ENCODE peak calls at places on chromosomes 1 and 21, in six cellular contexts. A, K, X, U, N and G are unnamed samples.
A peak's percentile ranks its signal among the peaks of the same experiment; 100 is the strongest.

GRCh38 chr21:31115249-31115648 is 77.0 kb upstream of the KRTAP19-8 start:
- DNase-seq in A (no peak), K (peak; percentile 85), X (no peak), U (no peak), N (no peak), G (no peak)

GRCh38 chr1:200628223-200628868 is 7.8 kb upstream of the KIF14 start:
- DNase-seq in A (no peak), K (no peak), X (no peak), U (peak; percentile 50), N (no peak), G (no peak)

GRCh38 chr1:108512239-108513071 is 47.4 kb upstream of the EEIG2 start:
- DNase-seq in A (peak; percentile 50), K (peak; percentile 61), X (no peak), U (peak; percentile 59), N (no peak), G (no peak)

GRCh38 chr21:45920824-45921600 is 60.6 kb upstream of the COL6A1 start:
- DNase-seq in A (peak; percentile 84), K (no peak), X (no peak), U (no peak), N (no peak), G (no peak)

GRCh38 chr1:204480515-204480914 is 14.1 kb downstream of the PIK3C2B start:
- DNase-seq in A (no peak), K (no peak), X (no peak), U (peak; percentile 84), N (no peak), G (peak; percentile 54)

GRCh38 chr21:44432841-44433790 is 22.2 kb upstream of the LRRC3 start:
- DNase-seq in A (no peak), K (no peak), X (no peak), U (no peak), N (peak; percentile 2), G (no peak)

GRCh38 chr1:7940745-7941436 is at the start of gene TNFRSF9:
- DNase-seq in A (peak; percentile 54), K (peak; percentile 38), X (no peak), U (no peak), N (no peak), G (no peak)

GRCh38 chr1:1351511-1352427 is 2.6 kb upstream of the DVL1 start:
- DNase-seq in A (peak; percentile 38), K (no peak), X (no peak), U (no peak), N (peak; percentile 25), G (peak; percentile 70)

GRCh38 chr21:34351786-34352241 is 12.0 kb upstream of the KCNE2 start:
- DNase-seq in A (peak; percentile 26), K (peak; percentile 61), X (peak; percentile 32), U (peak; percentile 76), N (peak; percentile 50), G (peak; percentile 61)

GRCh38 chr1:145964328-145965118 is at the start of the genes ANKRD34A and POLR3GL:
- DNase-seq in A (peak; percentile 89), K (peak; percentile 99), X (peak; percentile 95), U (peak; percentile 95), N (peak; percentile 98), G (peak; percentile 100)

GRCh38 chr1:151485685-151486255 is 25.4 kb upstream of the CGN start:
- DNase-seq in A (peak; percentile 27), K (no peak), X (no peak), U (no peak), N (no peak), G (peak; percentile 43)

GRCh38 chr1:1144122-1144842 is 28.4 kb upstream of the C1orf159 start:
- DNase-seq in A (no peak), K (no peak), X (no peak), U (peak; percentile 85), N (no peak), G (no peak)

GRCh38 chr21:42652527-42653491 is 612 bp upstream of the PDE9A start:
- DNase-seq in A (peak; percentile 31), K (peak; percentile 41), X (no peak), U (no peak), N (peak; percentile 63), G (peak; percentile 98)

GRCh38 chr1:64623750-64624445 is 121.0 kb upstream of the RAVER2 start:
- DNase-seq in A (peak; percentile 41), K (peak; percentile 89), X (no peak), U (no peak), N (no peak), G (no peak)

GRCh38 chr21:45615145-45615711 is 28.3 kb upstream of the PCBP3 start:
- DNase-seq in A (peak; percentile 31), K (peak; percentile 41), X (no peak), U (peak; percentile 18), N (no peak), G (no peak)

GRCh38 chr1:11178021-11179015 is 10.8 kb upstream of the ANGPTL7 start:
- DNase-seq in A (peak; percentile 28), K (peak; percentile 27), X (no peak), U (no peak), N (no peak), G (no peak)

GRCh38 chr1:25619101-25619890 is 2.7 kb downstream of the MAN1C1 start:
- DNase-seq in A (peak; percentile 14), K (peak; percentile 19), X (no peak), U (peak; percentile 66), N (peak; percentile 45), G (peak; percentile 91)

GRCh38 chr1:157700305-157700704 is 264 bp downstream of the FCRL3 start:
- DNase-seq in A (no peak), K (no peak), X (no peak), U (peak; percentile 34), N (no peak), G (no peak)

GRCh38 chr1:101022294-101022693 is 3.3 kb downstream of the DPH5 start:
- DNase-seq in A (peak; percentile 77), K (peak; percentile 32), X (peak; percentile 25), U (no peak), N (no peak), G (no peak)

GRCh38 chr21:26814374-26814773 is 30.8 kb downstream of the ADAMTS1 start:
- DNase-seq in A (peak; percentile 61), K (no peak), X (no peak), U (no peak), N (no peak), G (no peak)

GRCh38 chr1:223129229-223129851 is 13.7 kb downstream of the TLR5 start:
- DNase-seq in A (peak; percentile 25), K (no peak), X (no peak), U (no peak), N (peak; percentile 75), G (peak; percentile 58)

GRCh38 chr21:25862596-25862995 is 127.8 kb downstream of the GABPA start:
- DNase-seq in A (peak; percentile 39), K (peak; percentile 74), X (no peak), U (peak; percentile 34), N (no peak), G (peak; percentile 19)

GRCh38 chr1:26824735-26825134 is 1.8 kb upstream of the ZDHHC18 start:
- DNase-seq in A (no peak), K (peak; percentile 92), X (no peak), U (no peak), N (no peak), G (no peak)

GRCh38 chr1:218259800-218260199 is 25.3 kb upstream of the RRP15 start:
- DNase-seq in A (no peak), K (peak; percentile 64), X (peak; percentile 5), U (peak; percentile 46), N (no peak), G (peak; percentile 35)

DNA sequence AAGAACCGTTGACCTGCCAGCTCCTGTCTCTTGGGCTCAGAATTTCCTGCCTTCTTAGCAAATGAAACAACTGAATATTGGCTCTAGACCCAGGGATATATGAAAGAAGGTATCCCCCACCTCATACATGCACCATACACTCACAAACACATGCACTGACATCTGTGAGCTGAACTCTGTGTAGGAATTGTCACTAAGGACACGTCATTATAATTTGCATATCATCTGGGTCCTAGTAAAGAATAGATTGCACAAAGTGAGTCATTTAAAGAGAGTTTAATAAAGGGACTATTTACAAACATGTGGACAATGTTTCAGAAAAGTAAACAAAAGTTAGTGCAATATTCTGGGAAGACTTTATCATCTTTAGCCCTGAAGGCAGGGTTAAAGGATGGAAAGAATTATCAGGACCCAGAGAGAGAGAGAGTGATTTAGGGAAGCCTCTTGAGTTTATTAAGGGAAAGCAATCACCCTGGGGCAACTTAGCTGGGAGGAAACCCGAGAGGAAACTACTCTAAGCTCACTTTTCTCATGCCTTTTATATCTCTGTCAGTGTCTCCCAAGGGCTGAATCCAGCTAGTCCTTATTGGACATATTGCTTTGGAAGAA is 74.1 kb upstream of the PLA2G4A start:
- DNase-seq in A (no peak), K (peak; percentile 57), X (no peak), U (no peak), N (no peak), G (no peak)
- H3K27ac ChIP-seq in A (no peak overlapping the region), K (peak overlapping the region; percentile 78), X (no peak overlapping the region), U (no peak overlapping the region), N (no peak overlapping the region), G (no peak overlapping the region)

GRCh38 chr1:48500541-48501440 is 28.8 kb upstream of the SPATA6 start:
- DNase-seq in A (no peak), K (no peak), X (no peak), U (no peak), N (no peak), G (peak; percentile 77)

GRCh38 chr1:48499211-48499610 is 27.2 kb upstream of the SPATA6 start:
- DNase-seq in A (no peak), K (no peak), X (no peak), U (no peak), N (no peak), G (no peak)

GRCh38 chr1:48495166-48495565 is 23.2 kb upstream of the SPATA6 start:
- DNase-seq in A (no peak), K (no peak), X (no peak), U (no peak), N (no peak), G (peak; percentile 63)

GRCh38 chr1:48495911-48496310 is 23.9 kb upstream of the SPATA6 start:
- DNase-seq in A (no peak), K (no peak), X (no peak), U (no peak), N (no peak), G (no peak)

DNA sequence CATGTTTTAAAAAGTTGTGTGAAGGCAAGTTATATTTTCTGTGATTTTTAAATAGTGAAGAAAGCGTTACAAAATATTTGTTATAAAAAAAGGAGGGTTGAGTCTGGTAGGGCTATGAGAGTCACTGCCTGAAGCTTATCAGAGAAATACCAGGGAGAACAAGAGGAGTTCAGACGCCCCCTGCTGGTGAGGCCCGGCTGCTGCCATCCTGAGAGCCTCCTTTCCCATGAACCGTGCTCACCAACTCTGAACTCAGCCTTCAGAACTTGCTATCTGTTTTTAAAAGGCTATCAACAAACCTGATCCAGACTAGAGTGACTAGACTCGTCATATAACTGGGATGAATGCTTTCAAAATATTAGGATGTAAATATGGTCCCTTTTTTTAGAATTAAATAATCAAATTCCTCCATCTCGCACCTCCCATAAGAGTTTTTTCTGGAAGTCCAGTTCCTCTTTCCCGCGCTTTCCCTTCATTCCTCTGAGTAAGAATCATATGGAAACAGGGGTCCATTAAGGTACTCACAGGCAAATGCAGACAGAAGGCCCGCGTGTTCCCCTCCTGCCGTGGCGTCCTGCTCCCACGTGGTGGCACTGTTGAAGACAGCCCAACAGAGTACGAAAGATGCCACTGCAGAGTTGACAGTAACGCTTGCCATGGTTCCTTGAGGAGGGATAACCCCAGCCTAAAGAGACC is 26.2 kb upstream of the SPATA6 start:
- DNase-seq in A (peak; percentile 70), K (peak; percentile 70), X (peak; percentile 36), U (peak; percentile 55), N (peak; percentile 78), G (peak; percentile 88)
- TF ChIP-seq CTCF in A (peak; percentile 93), K (peak; percentile 90), X (peak; percentile 96), U (peak; percentile 95), N (peak; percentile 88), G (peak; percentile 91)

GRCh38 chr1:175600721-175601440 is 142.5 kb downstream of the TNR start:
- DNase-seq in A (no peak), K (no peak), X (no peak), U (peak; percentile 72), N (no peak), G (no peak)
- H3K4me3 ChIP-seq in A (no peak overlapping the region), K (no peak overlapping the region), X (no peak overlapping the region), U (peak overlapping the region; percentile 59), N (no peak overlapping the region), G (no peak overlapping the region)

GRCh38 chr1:211548321-211549091 is 30.5 kb downstream of the SLC30A1 start:
- DNase-seq in A (no peak), K (no peak), X (no peak), U (no peak), N (no peak), G (peak; percentile 95)
- H3K27ac ChIP-seq in A (no peak overlapping the region), K (no peak overlapping the region), X (no peak overlapping the region), U (no peak overlapping the region), N (no peak overlapping the region), G (peak overlapping the region; percentile 53)